ENCODE peak calls at places on chromosomes 7 and 10, in eight cellular contexts. S, R, M, C, K, X, D and A are unnamed samples.

GRCh38 chr7:10237306-10237705 is 736.4 kb upstream of the PHF14 start:
- DNase-seq in S (no peak), R (no peak), M (no peak), C (no peak), K (peak; percentile 31), X (no peak), D (peak; percentile 55), A (no peak)

GRCh38 chr7:135234727-135235126 is 1.1 kb downstream of the STRA8 start:
- DNase-seq in S (no peak), R (no peak), M (no peak), C (no peak), K (no peak), X (no peak), D (no peak), A (no peak)

GRCh38 chr7:151868805-151869188 is 8.1 kb downstream of the PRKAG2 start:
- DNase-seq in S (no peak), R (no peak), M (no peak), C (no peak), K (no peak), X (no peak), D (no peak), A (no peak)

GRCh38 chr7:17307969-17308648 is 9.7 kb downstream of the AHR start:
- DNase-seq in S (no peak), R (no peak), M (no peak), C (no peak), K (no peak), X (no peak), D (no peak), A (no peak)

GRCh38 chr7:30278386-30278785 is 6.0 kb upstream of the ZNRF2 start:
- DNase-seq in S (no peak), R (no peak), M (no peak), C (no peak), K (no peak), X (no peak), D (no peak), A (no peak)

GRCh38 chr7:124811341-124811740 is 45.7 kb upstream of the GPR37 start:
- DNase-seq in S (no peak), R (no peak), M (no peak), C (no peak), K (no peak), X (no peak), D (no peak), A (no peak)

GRCh38 chr10:133058267-133059092 is 29.2 kb upstream of the ADGRA1 start:
- DNase-seq in S (no peak), R (no peak), M (no peak), C (no peak), K (no peak), X (no peak), D (no peak), A (no peak)

GRCh38 chr7:142869434-142869833 is 14.6 kb downstream of the EPHB6 start:
- DNase-seq in S (no peak), R (no peak), M (no peak), C (no peak), K (no peak), X (no peak), D (no peak), A (no peak)

GRCh38 chr10:62562795-62563194 is 188.6 kb downstream of the ZNF365 start:
- DNase-seq in S (no peak), R (no peak), M (no peak), C (no peak), K (no peak), X (no peak), D (no peak), A (no peak)

GRCh38 chr10:124791378-124792348 is at the start of gene EEF1AKMT2:
- DNase-seq in S (peak; percentile 85), R (peak; percentile 80), M (peak; percentile 83), C (peak; percentile 82), K (peak; percentile 81), X (peak; percentile 86), D (peak; percentile 93), A (peak; percentile 88)
- TF ChIP-seq POLR2A in S (peak; percentile 91), R (no peak), M (no peak), C (peak; percentile 82), K (peak; percentile 88), X (peak; percentile 48), D (peak; percentile 88), A (peak; percentile 81)

GRCh38 chr7:134030460-134030865 is 96.7 kb upstream of the LRGUK start:
- DNase-seq in S (no peak), R (no peak), M (no peak), C (no peak), K (no peak), X (no peak), D (no peak), A (no peak)
- TF ChIP-seq POLR2A in S (no peak), R (no peak), M (no peak), C (no peak), K (no peak), X (no peak), D (no peak), A (no peak)

DNA sequence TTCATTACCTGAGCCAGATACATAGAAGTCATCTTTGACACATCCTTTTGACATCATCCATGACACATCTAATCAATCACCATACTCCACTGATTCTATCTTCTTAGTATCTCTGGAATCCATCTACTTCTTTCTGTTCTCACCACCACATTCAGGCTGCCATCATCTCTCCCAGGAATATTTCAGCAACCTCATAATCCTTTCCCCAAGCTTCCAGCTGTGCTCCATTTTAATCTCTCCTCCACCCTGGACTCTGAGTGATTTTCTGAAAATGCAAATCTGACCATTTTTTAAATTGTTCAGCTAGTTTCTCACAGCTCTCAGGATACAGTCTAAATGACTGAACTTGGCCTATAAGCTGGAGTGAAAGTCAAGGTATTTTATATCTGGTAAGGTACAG is 2.5 kb upstream of the BTRC start:
- DNase-seq in S (no peak), R (no peak), M (no peak), C (no peak), K (no peak), X (no peak), D (no peak), A (no peak)
- TF ChIP-seq POLR2A in S (no peak), R (no peak), M (no peak), C (no peak), K (no peak), X (no peak), D (no peak), A (no peak)

GRCh38 chr10:118333871-118334270 is 8.3 kb downstream of the FAM204A start:
- DNase-seq in S (no peak), R (no peak), M (no peak), C (no peak), K (no peak), X (no peak), D (no peak), A (no peak)

GRCh38 chr10:118337356-118337755 is 4.8 kb downstream of the FAM204A start:
- DNase-seq in S (no peak), R (no peak), M (no peak), C (no peak), K (no peak), X (no peak), D (no peak), A (no peak)

GRCh38 chr10:118330295-118331076 is 11.6 kb downstream of the FAM204A start:
- DNase-seq in S (no peak), R (no peak), M (no peak), C (no peak), K (no peak), X (no peak), D (no peak), A (no peak)

GRCh38 chr10:118332247-118332646 is 9.9 kb downstream of the FAM204A start:
- DNase-seq in S (peak; percentile 42), R (no peak), M (no peak), C (no peak), K (no peak), X (no peak), D (no peak), A (no peak)

DNA sequence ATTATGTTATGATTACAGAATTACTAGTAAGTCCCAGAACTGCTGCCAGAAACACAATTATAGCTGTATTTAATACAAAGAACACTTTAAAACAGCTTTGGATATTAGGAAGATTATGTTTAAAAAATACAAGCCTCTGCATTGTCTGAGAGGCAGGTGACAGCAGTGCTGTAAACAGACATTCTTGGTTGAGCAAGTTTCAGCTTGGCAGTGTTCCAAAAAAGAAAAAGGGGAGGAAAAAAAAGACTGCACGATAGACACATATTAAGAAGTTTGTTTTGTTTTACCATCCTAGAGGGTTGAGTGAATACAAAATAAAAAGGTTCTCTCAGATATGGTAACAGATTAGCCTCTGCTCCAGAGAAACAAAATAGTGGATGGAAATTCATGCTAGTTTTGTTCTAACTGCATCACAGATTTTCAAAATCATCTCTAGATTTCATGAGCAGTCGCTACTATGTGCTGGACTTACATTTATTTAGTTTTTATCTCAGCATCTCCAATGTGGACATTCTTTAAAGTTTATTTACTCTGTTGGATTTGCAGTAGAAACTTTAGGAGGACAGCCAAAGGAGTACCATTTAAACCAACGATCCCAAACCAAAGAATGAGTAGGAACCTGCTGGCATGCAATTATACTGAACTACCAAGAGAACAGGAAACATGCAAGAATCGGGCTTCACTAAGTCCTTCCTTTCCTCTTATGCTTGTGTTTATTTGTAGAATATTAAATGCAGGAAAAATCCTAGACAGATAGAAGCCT is 9.0 kb downstream of the FAM204A start:
- DNase-seq in S (no peak), R (no peak), M (no peak), C (peak; percentile 5), K (no peak), X (no peak), D (no peak), A (no peak)
- TF ChIP-seq POLR2A in S (no peak), R (no peak), M (no peak), C (no peak), K (no peak), X (no peak), D (no peak), A (no peak)

GRCh38 chr7:106660862-106661720 is at the start of gene CCDC71L:
- DNase-seq in S (peak; percentile 99), R (peak; percentile 95), M (peak; percentile 97), C (peak; percentile 91), K (peak; percentile 94), X (peak; percentile 98), D (peak; percentile 95), A (peak; percentile 98)
- TF ChIP-seq POLR2A in S (peak; percentile 87), R (no peak), M (no peak), C (no peak), K (peak; percentile 71), X (peak; percentile 41), D (peak; percentile 88), A (peak; percentile 64)

GRCh38 chr10:125153693-125154490 is 6.5 kb downstream of the CTBP2 start:
- DNase-seq in S (no peak), R (peak; percentile 58), M (no peak), C (peak; percentile 54), K (peak; percentile 45), X (no peak), D (no peak), A (peak; percentile 54)
- TF ChIP-seq POLR2A in S (no peak), R (no peak), M (no peak), C (no peak), K (no peak), X (no peak), D (no peak), A (peak; percentile 12)